ENCODE peak calls at places on chromosomes 4 and X, in nine cellular contexts. T, G, N, E, R, X, W, B and M are unnamed samples.

GRCh38 chr4:172055046-172055445 is 241.8 kb downstream of the GALNTL6 start:
- DNase-seq in R (no peak), E (no peak), T (no peak), B (no peak), N (no peak), X (no peak), W (no peak), G (peak), M (no peak)

GRCh38 chrX:151981129-151981528 is 6.7 kb upstream of the GABRE start:
- DNase-seq in G (no peak), R (peak), B (no peak), T (no peak), E (no peak), X (peak), W (no peak), N (no peak), M (no peak)

GRCh38 chr4:16118090-16118489 is 34.3 kb upstream of the PROM1 start:
- DNase-seq in R (no peak), W (no peak), E (no peak), X (no peak), N (no peak), G (no peak), B (no peak), T (no peak), M (no peak)

GRCh38 chr4:82293304-82293703 is 80.5 kb downstream of the HNRNPD start:
- DNase-seq in X (no peak), G (peak), R (no peak), E (no peak), W (no peak), N (peak), T (no peak), B (no peak), M (peak)

GRCh38 chrX:70664726-70665125 is 220.1 kb downstream of the DLG3 start:
- DNase-seq in G (peak), W (no peak), E (no peak), B (no peak), R (no peak), N (peak), X (peak), T (no peak), M (no peak)

GRCh38 chr4:114015444-114015899 is 36.0 kb upstream of the ARSJ start:
- DNase-seq in W (peak), E (no peak), R (peak), T (no peak), X (peak), N (no peak), G (no peak), B (no peak), M (no peak)

GRCh38 chrX:24371391-24371972 is 11.0 kb downstream of the SUPT20HL1 start:
- DNase-seq in E (peak), N (peak), X (peak), T (peak), G (peak), W (peak), R (no peak), B (peak), M (peak)

GRCh38 chrX:153533041-153533565 is 15.7 kb downstream of the ATP2B3 start:
- DNase-seq in G (no peak), T (no peak), N (no peak), R (no peak), X (peak), E (no peak), W (peak), B (no peak), M (no peak)

GRCh38 chr4:177607111-177607573 is 164.9 kb upstream of the AGA start:
- DNase-seq in T (no peak), E (no peak), N (no peak), R (no peak), G (no peak), B (no peak), X (no peak), W (no peak), M (no peak)

GRCh38 chrX:9055354-9055753 is 21.4 kb upstream of the FAM9B start:
- DNase-seq in T (no peak), G (peak), N (peak), W (no peak), X (no peak), E (no peak), B (no peak), R (no peak), M (no peak)

GRCh38 chr4:156660470-156660869 is 311.1 kb downstream of the PDGFC start:
- DNase-seq in R (no peak), X (no peak), N (no peak), B (no peak), E (no peak), G (no peak), T (no peak), W (no peak), M (no peak)

GRCh38 chrX:14817559-14817958 is 55.3 kb downstream of the FANCB start:
- DNase-seq in B (no peak), W (no peak), X (no peak), E (no peak), T (no peak), G (no peak), N (no peak), R (no peak), M (no peak)

GRCh38 chrX:20455001-20455400 is 188.3 kb upstream of the RPS6KA3 start:
- DNase-seq in T (no peak), R (peak), E (no peak), X (no peak), G (no peak), B (no peak), W (no peak), N (no peak), M (no peak)